ENCODE peak calls at places on chromosome 5, in four cellular contexts. H is CD8-positive, alpha-beta T cell; L is AG10803; J is mucosa of gallbladder. G is an unnamed sample.

GRCh38 chr5:10452768-10453331 is 11.2 kb downstream of the ROPN1L start:
- DNase-seq in H (no peak), L (peak), J (peak), G (no peak)

GRCh38 chr5:39498247-39498952 is 73.6 kb upstream of the DAB2 start:
- DNase-seq in H (no peak), L (no peak), J (no peak), G (no peak)

GRCh38 chr5:606061-606460 is 6.1 kb upstream of the CEP72 start:
- DNase-seq in H (no peak), L (no peak), J (no peak), G (no peak)

GRCh38 chr5:57986746-57987145 is 473.1 kb downstream of the PLK2 start:
- DNase-seq in H (no peak), L (peak), J (no peak), G (no peak)

GRCh38 chr5:1010641-1011046 is 2.0 kb downstream of the NKD2 start:
- DNase-seq in H (no peak), L (no peak), J (no peak), G (no peak)

GRCh38 chr5:179840321-179840720 is 18.3 kb downstream of the MRNIP start:
- DNase-seq in H (no peak), L (no peak), J (no peak), G (no peak)

GRCh38 chr5:138632900-138633489 is 57.8 kb upstream of the HSPA9 start:
- DNase-seq in H (no peak), L (peak), J (peak), G (no peak)

GRCh38 chr5:171965740-171966139 is 40.7 kb downstream of the FBXW11 start:
- DNase-seq in H (no peak), L (no peak), J (no peak), G (no peak)

GRCh38 chr5:154298060-154298459 is 107.5 kb downstream of the GALNT10 start:
- DNase-seq in H (no peak), L (no peak), J (no peak), G (no peak)

GRCh38 chr5:95760291-95761191 is 29.4 kb downstream of the RHOBTB3 start:
- DNase-seq in H (no peak), L (peak), J (no peak), G (no peak)

GRCh38 chr5:26700759-26701384 is 337.5 kb downstream of the CDH9 start:
- DNase-seq in H (no peak), L (no peak), J (no peak), G (no peak)